ENCODE peak calls at places on chromosomes 16 and 17, in seven cellular contexts. P is GM06990, I is cardiac muscle cell, D is T-cell, F is HFF-Myc, N is HCEC 1CT, A is HEK293T. O is an unnamed sample.
A peak's percentile ranks its signal among the peaks of the same experiment; 100 is the strongest.

GRCh38 chr17:33751702-33752065 is 458.6 kb upstream of the ASIC2 start:
- DNase-seq in I (no peak), N (no peak), F (no peak), A (no peak), D (no peak), P (no peak), O (no peak)

GRCh38 chr17:67312265-67312664 is 54.1 kb downstream of the PSMD12 start:
- DNase-seq in P (no peak), A (no peak), N (no peak), D (no peak), I (no peak), F (no peak), O (no peak)

GRCh38 chr17:10698116-10698818 is 873 bp downstream of the ADPRM start:
- DNase-seq in I (no peak), A (peak; percentile 11), N (peak; percentile 7), P (no peak), F (no peak), D (no peak), O (no peak)

GRCh38 chr16:88468289-88469129 is 15.4 kb downstream of the ZFPM1 start:
- DNase-seq in A (peak; percentile 66), I (peak; percentile 86), P (no peak), D (no peak), N (no peak), F (peak; percentile 21), O (no peak)

GRCh38 chr16:1300664-1301476 is 8.6 kb upstream of the UBE2I start:
- DNase-seq in P (peak; percentile 73), D (peak; percentile 44), N (peak; percentile 28), F (no peak), I (peak; percentile 81), A (peak; percentile 89), O (peak; percentile 88)

GRCh38 chr17:35856603-35857002 is 12.1 kb downstream of the HEATR9 start:
- DNase-seq in I (no peak), D (no peak), F (no peak), A (no peak), P (no peak), N (no peak), O (no peak)

GRCh38 chr17:33385133-33385532 is 92.0 kb upstream of the ASIC2 start:
- DNase-seq in P (no peak), D (no peak), F (no peak), I (peak; percentile 63), A (no peak), N (no peak), O (no peak)

GRCh38 chr17:71208111-71208704 is 912.6 kb upstream of the SOX9 start:
- DNase-seq in I (no peak), N (peak; percentile 93), D (no peak), P (no peak), F (no peak), A (no peak), O (no peak)

GRCh38 chr16:64982581-64982980 is 139.3 kb downstream of the CDH11 start:
- DNase-seq in A (no peak), P (no peak), F (no peak), N (no peak), I (no peak), D (no peak), O (no peak)

GRCh38 chr16:87950765-87951549 is at the start of gene BANP:
- DNase-seq in P (peak; percentile 99), I (peak; percentile 99), D (peak; percentile 98), A (peak; percentile 96), F (peak; percentile 96), N (peak; percentile 97), O (peak; percentile 98)

GRCh38 chr17:9389116-9389515 is 186.5 kb downstream of the STX8 start:
- DNase-seq in N (peak; percentile 65), A (no peak), F (peak; percentile 71), I (no peak), D (no peak), P (peak; percentile 34), O (peak; percentile 69)

GRCh38 chr17:77512062-77512946 is 371.5 kb downstream of the SEC14L1 start:
- DNase-seq in P (no peak), F (no peak), I (no peak), D (no peak), N (no peak), A (no peak), O (no peak)

O was measured in GM10248.